ENCODE peak calls at places on chromosomes 13 and 19, in four cellular contexts. P is DND-41, S is H1, H is K562. E is an unnamed sample.

GRCh38 chr19:44757057-44757734 is 8.7 kb downstream of the BCL3 start:
- DNase-seq in P (no peak), S (peak), H (peak), E (no peak)

GRCh38 chr13:20128459-20128927 is 32.4 kb downstream of the GJA3 start:
- DNase-seq in P (peak), S (no peak), H (no peak), E (no peak)

GRCh38 chr19:4080473-4080872 is 13.8 kb upstream of the ZBTB7A start:
- DNase-seq in P (no peak), S (no peak), H (no peak), E (no peak)

GRCh38 chr13:38577048-38577447 is 109.8 kb upstream of the FREM2 start:
- DNase-seq in P (no peak), S (no peak), H (no peak), E (no peak)

GRCh38 chr19:36488118-36488815 is 1.1 kb downstream of the ZNF566 start:
- DNase-seq in P (no peak), S (no peak), H (no peak), E (no peak)

GRCh38 chr13:102191951-102192461 is 209.8 kb downstream of the FGF14 start:
- DNase-seq in P (no peak), S (no peak), H (no peak), E (no peak)

GRCh38 chr19:44662686-44663085 is 8.6 kb upstream of the CEACAM19 start:
- DNase-seq in P (no peak), S (no peak), H (no peak), E (no peak)

GRCh38 chr13:77067519-77067918 is 40.6 kb upstream of the FBXL3 start:
- DNase-seq in P (no peak), S (no peak), H (no peak), E (no peak)

GRCh38 chr19:53824134-53824611 is at the start of gene NLRP12:
- DNase-seq in P (no peak), S (no peak), H (no peak), E (no peak)

GRCh38 chr13:27925220-27925991 is 5.6 kb downstream of the PDX1 start:
- DNase-seq in P (no peak), S (no peak), H (no peak), E (no peak)
- TF ChIP-seq EZH2 in P (no peak), S (no peak), H (no peak), E (peak)

DNA sequence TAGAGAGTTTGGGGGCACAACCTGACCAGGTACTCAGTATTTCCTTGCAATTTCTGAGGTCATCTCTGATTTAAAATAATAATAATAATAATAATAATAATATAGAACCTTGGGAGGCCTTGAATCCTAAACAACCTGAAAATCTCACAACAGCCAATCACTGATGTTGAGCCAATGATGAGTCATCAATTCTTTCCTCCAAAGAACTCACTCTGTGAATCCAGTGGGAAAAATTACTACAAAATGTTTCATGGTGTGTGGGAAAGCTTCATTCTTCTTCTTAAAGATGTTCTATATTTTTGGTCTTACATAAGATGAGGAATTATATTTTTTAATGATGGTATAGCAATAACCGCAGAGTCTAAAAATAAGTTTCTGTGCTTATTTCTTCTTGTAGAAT is 594.6 kb downstream of the EFNB2 start:
- DNase-seq in P (no peak), S (no peak), H (no peak), E (no peak)
- H3K9ac ChIP-seq in P (no peak), S (no peak), H (no peak), E (no peak)

DNA sequence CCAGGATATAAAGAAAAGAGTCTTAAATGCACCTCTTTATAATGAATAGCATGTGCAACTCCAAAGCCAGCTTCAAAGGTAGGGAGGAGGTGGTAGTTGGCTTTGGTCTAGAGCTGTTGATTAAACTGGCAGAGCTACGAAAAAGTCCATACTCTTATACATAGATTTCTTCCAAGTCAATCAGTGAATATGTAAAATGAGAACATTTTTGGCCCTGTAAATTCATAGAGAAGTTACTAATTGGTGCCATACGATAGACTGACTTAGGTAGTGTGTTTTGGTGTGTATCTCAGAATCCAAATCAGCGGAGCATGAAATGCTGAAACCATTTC is 17.2 kb upstream of the DPY19L3 start:
- DNase-seq in P (no peak), S (no peak), H (no peak), E (no peak)
- TF ChIP-seq EZH2 in P (no peak), S (no peak), H (no peak), E (no peak)

GRCh38 chr13:40386586-40386985 is 279.9 kb downstream of the FOXO1 start:
- DNase-seq in P (no peak), S (no peak), H (no peak), E (no peak)
- H3K9ac ChIP-seq in P (no peak), S (no peak), H (no peak), E (no peak)

GRCh38 chr19:1751367-1752008 is 1.8 kb upstream of the ONECUT3 start:
- DNase-seq in P (no peak), S (no peak), H (no peak), E (no peak)
- TF ChIP-seq EZH2 in P (no peak), S (no peak), H (no peak), E (no peak)